ENCODE peak calls at places on chromosomes 5 and 9, in five cellular contexts. R is IMR-90, M is HL-60, P is spleen, L is psoas muscle. I is an unnamed sample.

GRCh38 chr9:88605500-88606172 is 70.7 kb downstream of the NXNL2 start:
- DNase-seq in R (peak; percentile 54), M (no peak), P (no peak), L (no peak), I (no peak)

GRCh38 chr9:98438701-98439100 is 183.3 kb upstream of the TBC1D2 start:
- DNase-seq in R (peak; percentile 71), M (no peak), P (no peak), L (no peak), I (no peak)

GRCh38 chr9:38126730-38127129 is 57.7 kb upstream of the SHB start:
- DNase-seq in R (no peak), M (no peak), P (no peak), L (no peak), I (no peak)

GRCh38 chr9:112072721-112073553 is 102.2 kb downstream of the SUSD1 start:
- DNase-seq in R (peak; percentile 98), M (no peak), P (no peak), L (no peak), I (no peak)

GRCh38 chr5:140869555-140869886 is 764 bp downstream of the PCDHA11 start:
- DNase-seq in R (no peak), M (no peak), P (no peak), L (no peak), I (no peak)

GRCh38 chr5:42057254-42057690 is 132.2 kb downstream of the FBXO4 start:
- DNase-seq in R (peak; percentile 25), M (peak; percentile 6), P (peak; percentile 56), L (no peak), I (no peak)

GRCh38 chr9:95877984-95878383 is 2.5 kb downstream of the ERCC6L2 start:
- DNase-seq in R (no peak), M (no peak), P (no peak), L (no peak), I (no peak)

GRCh38 chr9:26175264-26175663 is 497.0 kb upstream of the TUSC1 start:
- DNase-seq in R (no peak), M (no peak), P (no peak), L (no peak), I (no peak)

GRCh38 chr9:19552693-19553092 is 143.9 kb downstream of the ACER2 start:
- DNase-seq in R (no peak), M (no peak), P (no peak), L (no peak), I (no peak)

GRCh38 chr5:146338774-146339714 is at the start of gene POU4F3:
- DNase-seq in R (no peak), M (no peak), P (no peak), L (no peak), I (no peak)

GRCh38 chr9:86405926-86406325 is 51.7 kb upstream of the TUT7 start:
- DNase-seq in R (peak; percentile 95), M (no peak), P (no peak), L (no peak), I (no peak)

GRCh38 chr5:147346006-147346561 is 111.3 kb downstream of the STK32A start:
- DNase-seq in R (no peak), M (no peak), P (no peak), L (no peak), I (no peak)

GRCh38 chr5:13477118-13477737 is 467.3 kb downstream of the DNAH5 start:
- DNase-seq in R (peak; percentile 89), M (no peak), P (no peak), L (no peak), I (no peak)

GRCh38 chr9:2157277-2158105 is 142.3 kb downstream of the SMARCA2 start:
- DNase-seq in R (peak; percentile 69), M (peak; percentile 46), P (peak; percentile 78), L (peak; percentile 87), I (peak; percentile 71)

GRCh38 chr9:15837079-15837679 is 284.3 kb downstream of the CCDC171 start:
- DNase-seq in R (peak; percentile 65), M (no peak), P (no peak), L (no peak), I (no peak)

GRCh38 chr9:129987941-129988340 is 55.0 kb downstream of the FNBP1 start:
- DNase-seq in R (no peak), M (no peak), P (no peak), L (no peak), I (no peak)

GRCh38 chr9:129990269-129991005 is 52.6 kb downstream of the FNBP1 start:
- DNase-seq in R (no peak), M (no peak), P (no peak), L (no peak), I (no peak)

GRCh38 chr9:129989740-129990139 is 53.2 kb downstream of the FNBP1 start:
- DNase-seq in R (peak; percentile 28), M (no peak), P (no peak), L (no peak), I (no peak)

GRCh38 chr9:129988607-129989361 is 54.2 kb downstream of the FNBP1 start:
- DNase-seq in R (no peak), M (no peak), P (no peak), L (no peak), I (no peak)

DNA sequence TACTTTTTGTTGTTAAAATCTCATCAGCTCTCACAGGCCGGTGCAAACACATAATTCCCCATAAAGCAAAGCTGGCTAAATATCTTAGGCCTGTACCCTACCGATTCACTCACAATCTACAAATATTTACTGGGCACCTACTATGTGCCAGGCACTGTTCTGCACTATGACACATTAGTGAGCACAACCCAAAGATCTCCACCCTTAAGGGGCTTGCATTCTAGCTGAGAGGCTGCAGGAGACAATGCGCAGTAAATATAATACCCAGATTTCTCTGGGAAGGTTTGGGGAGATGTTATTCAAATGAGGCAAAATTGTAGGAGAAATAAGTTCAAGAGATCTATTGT is 53.7 kb downstream of the FNBP1 start:
- DNase-seq in R (no peak), M (no peak), P (no peak), L (no peak), I (no peak)
- TF ChIP-seq CTCF in R (no peak), M (no peak), P (no peak), L (no peak), I (no peak)

GRCh38 chr9:211557-211956 is 3.1 kb upstream of the DOCK8 start:
- DNase-seq in R (no peak), M (no peak), P (no peak), L (no peak), I (no peak)
- H3K27ac ChIP-seq in R (no peak overlapping the region), M (no peak overlapping the region), P (peak overlapping the region; percentile 98), L (peak overlapping the region; percentile 10), I (no peak overlapping the region)

GRCh38 chr9:127634021-127634420 is 21.9 kb downstream of the STXBP1 start:
- DNase-seq in R (no peak), M (no peak), P (no peak), L (no peak), I (no peak)
- H3K27me3 ChIP-seq in R (no peaks in the 10 kb centered on the region), M (no peaks in the 10 kb centered on the region), P (no peaks in the 10 kb centered on the region), L (no peaks in the 10 kb centered on the region), I (no peaks in the 10 kb centered on the region)

GRCh38 chr5:150513375-150514309 is 5.7 kb downstream of the NDST1 start:
- DNase-seq in R (no peak), M (no peak), P (no peak), L (peak; percentile 53), I (no peak)
- TF ChIP-seq CTCF in R (peak; percentile 1), M (no peak), P (no peak), L (no peak), I (no peak)

DNA sequence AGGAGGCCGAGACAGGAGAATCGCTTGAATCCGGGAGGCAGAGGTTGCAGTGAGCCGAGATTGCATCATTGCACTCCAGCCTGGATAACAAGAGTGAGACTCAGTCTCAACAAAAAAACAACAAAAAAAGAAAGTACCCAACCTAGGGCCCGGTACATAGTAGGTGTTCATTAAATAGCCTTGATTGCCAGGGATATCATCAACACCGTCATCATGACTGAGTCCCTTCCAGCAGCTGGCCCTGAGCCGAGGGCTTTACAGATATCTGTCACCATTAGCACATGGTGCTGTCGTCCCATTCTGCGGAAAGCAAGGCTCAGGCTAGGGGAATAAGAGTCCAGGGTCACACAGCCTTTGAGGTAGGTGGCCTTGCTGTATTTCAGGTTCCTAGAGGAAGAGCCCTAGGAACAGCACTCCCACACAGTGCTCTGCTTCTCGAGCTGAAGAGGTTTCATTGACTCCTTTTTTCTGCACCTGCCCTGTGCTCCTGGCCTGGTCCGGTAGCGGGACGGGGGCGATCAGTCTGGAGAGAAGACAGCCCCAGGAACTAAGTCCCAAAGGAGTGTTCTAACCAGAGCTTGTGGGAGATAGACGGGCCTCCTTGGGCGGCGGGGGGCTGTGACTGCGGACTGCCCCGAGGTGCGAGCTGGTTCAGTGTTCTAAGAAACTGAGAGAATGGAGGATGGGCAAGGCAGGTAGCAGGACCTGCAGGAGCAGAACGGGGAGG is 48.2 kb downstream of the CXXC5 start:
- DNase-seq in R (no peak), M (no peak), P (peak; percentile 75), L (no peak), I (no peak)
- H3K27ac ChIP-seq in R (peak overlapping the region; percentile 90), M (no peak overlapping the region), P (peak overlapping the region; percentile 81), L (peak overlapping the region; percentile 78), I (peak overlapping the region; percentile 86)

GRCh38 chr5:16617272-16617973 is 626 bp upstream of the RETREG1 start:
- DNase-seq in R (no peak), M (no peak), P (peak; percentile 77), L (no peak), I (peak; percentile 39)

GRCh38 chr5:16616536-16617271 is at the start of gene RETREG1:
- DNase-seq in R (no peak), M (no peak), P (peak; percentile 93), L (peak; percentile 76), I (peak; percentile 67)

GRCh38 chr5:16615737-16616535 is 861 bp downstream of the RETREG1 start:
- DNase-seq in R (no peak), M (no peak), P (peak; percentile 75), L (no peak), I (no peak)

GRCh38 chr5:16619136-16619535 is 2.3 kb upstream of the RETREG1 start:
- DNase-seq in R (no peak), M (no peak), P (no peak), L (no peak), I (no peak)

GRCh38 chr5:16618138-16618897 is 1.5 kb upstream of the RETREG1 start:
- DNase-seq in R (no peak), M (no peak), P (no peak), L (no peak), I (no peak)
- H3K27me3 ChIP-seq in R (peaks cover 58% of the 10 kb centered on the region), M (no peaks in the 10 kb centered on the region), P (no peaks in the 10 kb centered on the region), L (no peaks in the 10 kb centered on the region), I (no peaks in the 10 kb centered on the region)

DNA sequence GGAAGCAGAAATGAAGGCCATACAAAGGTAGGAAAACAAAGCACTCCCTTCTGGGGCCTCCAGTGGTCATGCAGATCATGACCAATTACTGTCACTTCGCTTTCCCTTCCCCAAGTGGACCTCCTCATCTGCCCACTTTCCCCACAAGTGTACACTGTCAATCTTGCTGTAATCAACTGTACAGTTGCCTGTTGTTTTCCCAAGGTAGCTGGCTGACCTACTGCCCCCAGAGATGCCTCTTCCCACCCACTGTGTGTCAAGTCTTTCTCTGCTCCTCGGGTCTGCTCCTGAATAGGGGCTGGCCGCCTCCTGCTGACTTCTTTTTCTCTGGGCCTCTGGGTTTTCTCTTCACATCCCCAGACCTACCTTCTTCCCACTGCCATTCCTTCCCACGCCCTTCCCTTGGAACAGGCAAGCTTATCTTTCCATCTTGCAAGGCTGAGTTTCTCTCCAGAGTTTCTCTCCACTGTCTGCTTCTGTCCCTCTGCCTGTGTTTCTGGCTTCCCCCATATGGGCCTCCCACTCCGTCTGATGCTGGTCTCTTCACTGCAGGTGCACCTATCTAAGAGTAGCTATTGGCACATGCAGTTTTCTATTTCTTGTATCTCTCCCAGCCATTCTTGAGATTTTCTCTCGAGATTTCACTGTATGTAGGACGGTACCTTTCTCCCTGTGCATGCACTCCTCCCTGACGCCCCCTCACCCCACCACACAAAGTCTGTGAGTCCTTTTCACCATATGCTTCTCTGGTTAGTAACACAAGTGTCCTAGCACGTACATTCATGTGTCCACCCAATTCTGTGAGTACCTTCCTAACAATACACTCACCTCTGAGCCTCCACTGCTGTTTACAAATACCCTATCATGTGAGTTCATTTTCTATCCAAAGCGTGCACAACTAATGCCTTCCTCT is 2.3 kb downstream of the ELL2 start:
- DNase-seq in R (peak; percentile 33), M (no peak), P (no peak), L (no peak), I (no peak)
- TF ChIP-seq CTCF in R (no peak), M (no peak), P (no peak), L (no peak), I (no peak)

GRCh38 chr5:113057437-113058052 is 80.9 kb downstream of the DCP2 start:
- DNase-seq in R (no peak), M (no peak), P (peak; percentile 47), L (no peak), I (no peak)
- H3K27ac ChIP-seq in R (no peak overlapping the region), M (no peak overlapping the region), P (no peak overlapping the region), L (no peak overlapping the region), I (no peak overlapping the region)

I was measured in dorsolateral prefrontal cortex.